ENCODE peak calls at places on chromosomes 2 and 18, in nine cellular contexts. X, S, R, M, V, W, U, C and F are unnamed samples.

GRCh38 chr2:189305291-189305943 is 125.9 kb upstream of the COL5A2 start:
- DNase-seq in W (no peak), S (no peak), M (no peak), X (peak), U (no peak), R (no peak), C (no peak), V (no peak), F (no peak)

GRCh38 chr2:73928995-73929394 is 2.3 kb downstream of the DGUOK start:
- DNase-seq in X (no peak), U (no peak), W (no peak), V (no peak), M (no peak), S (no peak), R (no peak), C (no peak), F (no peak)

GRCh38 chr2:9083287-9083686 is 79.8 kb upstream of the MBOAT2 start:
- DNase-seq in M (no peak), V (no peak), C (no peak), R (no peak), U (no peak), W (no peak), X (no peak), S (no peak), F (no peak)

GRCh38 chr2:24702800-24703199 is 90.4 kb downstream of the PTRHD1 start:
- DNase-seq in W (no peak), U (no peak), C (no peak), X (peak), R (no peak), S (no peak), M (no peak), V (no peak), F (no peak)

GRCh38 chr2:109356251-109357035 is 227.4 kb downstream of the SH3RF3 start:
- DNase-seq in X (no peak), C (peak), M (no peak), U (no peak), V (no peak), W (peak), R (no peak), S (no peak), F (no peak)

GRCh38 chr2:44789971-44790721 is 151.4 kb upstream of the SIX3 start:
- DNase-seq in V (no peak), X (no peak), U (no peak), R (no peak), C (no peak), W (no peak), S (no peak), M (no peak), F (no peak)

GRCh38 chr18:9647496-9648323 is 33.4 kb upstream of the PPP4R1 start:
- DNase-seq in S (no peak), V (no peak), C (no peak), M (no peak), W (no peak), R (no peak), X (peak), U (no peak), F (no peak)

GRCh38 chr2:188726561-188727247 is 247.5 kb upstream of the COL3A1 start:
- DNase-seq in V (no peak), R (no peak), S (no peak), U (no peak), W (no peak), X (peak), C (no peak), M (no peak), F (no peak)

GRCh38 chr2:226887940-226888339 is 52.1 kb downstream of the RHBDD1 start:
- DNase-seq in R (no peak), X (peak), C (no peak), W (no peak), M (no peak), U (no peak), V (no peak), S (no peak), F (no peak)

GRCh38 chr2:21268871-21269224 is 145.1 kb downstream of the TDRD15 start:
- DNase-seq in X (no peak), V (no peak), R (no peak), W (no peak), U (no peak), C (no peak), M (no peak), S (no peak), F (no peak)

GRCh38 chr2:53058526-53058925 is 709.1 kb upstream of the CHAC2 start:
- DNase-seq in U (no peak), C (no peak), X (peak), V (no peak), R (no peak), S (no peak), M (no peak), W (no peak), F (no peak)

GRCh38 chr2:22281033-22281432 is 1103.9 kb upstream of the KLHL29 start:
- DNase-seq in V (peak), U (no peak), X (peak), R (no peak), W (no peak), M (no peak), C (no peak), S (no peak), F (no peak)

GRCh38 chr18:51656249-51656648 is 458.8 kb upstream of the MEX3C start:
- DNase-seq in W (no peak), M (no peak), S (no peak), C (no peak), U (no peak), R (no peak), V (no peak), X (no peak), F (no peak)

GRCh38 chr2:158923180-158923594 is 45.3 kb upstream of the TANC1 start:
- DNase-seq in W (no peak), V (no peak), R (no peak), U (no peak), M (no peak), S (no peak), X (peak), C (no peak), F (no peak)

GRCh38 chr2:85189606-85190270 is 56.5 kb downstream of the TCF7L1 start:
- DNase-seq in S (no peak), C (no peak), M (no peak), V (no peak), X (no peak), U (no peak), R (no peak), W (no peak), F (no peak)

GRCh38 chr2:230691005-230691647 is 21.5 kb upstream of the CAB39 start:
- DNase-seq in C (no peak), V (no peak), U (no peak), X (peak), M (no peak), W (peak), R (no peak), S (no peak), F (no peak)

GRCh38 chr2:85066874-85067351 is 66.3 kb upstream of the TCF7L1 start:
- DNase-seq in X (peak), U (peak), M (peak), S (peak), R (peak), W (peak), V (peak), C (peak), F (peak)

GRCh38 chr2:241062342-241063092 is 39.6 kb downstream of the MTERF4 start:
- DNase-seq in W (peak), C (no peak), M (peak), V (no peak), R (no peak), U (no peak), X (no peak), S (no peak), F (peak)

GRCh38 chr2:217839073-217839749 is 163.6 kb downstream of the TNS1 start:
- DNase-seq in W (no peak), U (no peak), C (no peak), R (no peak), X (no peak), V (no peak), S (no peak), M (no peak), F (no peak)
- H3K27ac ChIP-seq in W (no peak), U (no peak), C (peak), R (peak), X (no peak), V (peak), S (peak), M (no peak), F (no peak)

GRCh38 chr2:168490015-168490874 is 34.2 kb downstream of the CERS6 start:
- DNase-seq in W (no peak), X (peak), U (peak), S (no peak), R (no peak), V (no peak), M (no peak), C (no peak), F (peak)
- H3K27ac ChIP-seq in W (no peak), X (peak), U (no peak), S (peak), R (no peak), V (peak), M (no peak), C (peak), F (no peak)

GRCh38 chr18:22377769-22378168 is 39.9 kb downstream of the CTAGE1 start:
- DNase-seq in W (no peak), X (no peak), S (no peak), C (no peak), U (no peak), M (no peak), R (no peak), V (no peak), F (no peak)
- H3K27ac ChIP-seq in W (no peak), X (no peak), S (no peak), C (no peak), U (no peak), M (no peak), R (no peak), V (no peak), F (no peak)

GRCh38 chr2:107361951-107362350 is 464.7 kb upstream of the RGPD4 start:
- DNase-seq in M (no peak), S (no peak), X (peak), C (no peak), U (no peak), R (no peak), V (no peak), W (no peak), F (no peak)
- H3K27ac ChIP-seq in M (no peak), S (no peak), X (no peak), C (no peak), U (no peak), R (no peak), V (no peak), W (no peak), F (no peak)

GRCh38 chr2:37625781-37626548 is 45.5 kb downstream of the CDC42EP3 start:
- DNase-seq in S (peak), W (no peak), X (peak), R (no peak), M (peak), U (peak), C (no peak), V (peak), F (peak)
- H3K27ac ChIP-seq in S (peak), W (no peak), X (peak), R (peak), M (no peak), U (peak), C (peak), V (peak), F (no peak)

GRCh38 chr2:36490749-36491148 is 107.2 kb downstream of the FEZ2 start:
- DNase-seq in W (no peak), V (no peak), S (no peak), R (no peak), M (no peak), X (no peak), C (no peak), U (no peak), F (no peak)
- H3K27ac ChIP-seq in W (peak), V (no peak), S (no peak), R (no peak), M (no peak), X (peak), C (peak), U (no peak), F (no peak)

GRCh38 chr2:19356545-19357382 is 1.7 kb downstream of the OSR1 start:
- DNase-seq in W (no peak), U (no peak), V (no peak), M (no peak), X (no peak), S (no peak), R (no peak), C (no peak), F (no peak)

GRCh38 chr2:19359021-19359357 is 566 bp upstream of the OSR1 start:
- DNase-seq in X (no peak), S (no peak), M (no peak), V (no peak), C (no peak), R (no peak), W (no peak), U (no peak), F (no peak)

GRCh38 chr2:19355931-19356544 is 2.4 kb downstream of the OSR1 start:
- DNase-seq in C (no peak), S (no peak), U (no peak), X (no peak), V (no peak), M (no peak), W (no peak), R (no peak), F (no peak)

GRCh38 chr2:19358242-19359020 is at the start of gene OSR1:
- DNase-seq in S (peak), V (peak), W (peak), M (peak), U (peak), R (peak), C (peak), X (peak), F (peak)

GRCh38 chr2:19357383-19358241 is 811 bp downstream of the OSR1 start:
- DNase-seq in C (peak), R (peak), X (peak), M (peak), W (no peak), V (no peak), S (peak), U (no peak), F (peak)
- H3K27ac ChIP-seq in C (peak), R (peak), X (peak), M (peak), W (no peak), V (peak), S (peak), U (no peak), F (no peak)

GRCh38 chr18:54388203-54389142 is 30.8 kb downstream of the C18orf54 start:
- DNase-seq in C (no peak), S (no peak), W (peak), M (no peak), R (no peak), V (no peak), X (peak), U (peak), F (peak)
- H3K27ac ChIP-seq in C (no peak), S (no peak), W (peak), M (no peak), R (no peak), V (no peak), X (peak), U (no peak), F (no peak)

DNA sequence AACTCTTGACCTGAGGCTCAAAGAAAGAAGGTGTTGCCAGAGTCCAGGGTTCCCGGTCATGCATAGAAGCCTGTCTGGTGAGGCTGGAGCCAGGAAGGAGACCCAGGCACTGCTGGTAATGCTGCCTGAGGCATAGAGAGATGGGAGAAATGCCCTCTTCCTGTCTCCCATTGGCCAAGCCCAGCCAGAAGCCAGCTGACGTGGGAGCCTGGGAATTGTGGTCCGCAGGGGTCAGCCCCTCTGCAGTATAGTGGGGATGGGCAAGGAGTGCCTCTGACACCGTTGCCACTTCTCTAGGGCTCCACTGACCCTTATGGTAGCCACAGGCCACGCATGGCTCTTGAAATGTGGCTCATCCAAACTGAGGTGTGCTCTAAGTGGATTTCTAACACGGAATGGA is 95.7 kb downstream of the CTIF start:
- DNase-seq in R (no peak), V (no peak), X (no peak), W (no peak), M (no peak), U (no peak), C (no peak), S (no peak), F (no peak)
- H3K27ac ChIP-seq in R (no peak), V (no peak), X (no peak), W (no peak), M (no peak), U (no peak), C (no peak), S (no peak), F (no peak)

GRCh38 chr18:57410749-57411148 is 24.4 kb upstream of the ONECUT2 start:
- DNase-seq in S (no peak), M (no peak), C (no peak), U (no peak), X (no peak), R (no peak), V (no peak), W (no peak), F (no peak)

GRCh38 chr18:57422313-57422872 is 12.8 kb upstream of the ONECUT2 start:
- DNase-seq in W (no peak), S (no peak), M (no peak), U (no peak), R (no peak), C (no peak), X (no peak), V (no peak), F (no peak)

GRCh38 chr18:57416542-57416941 is 18.6 kb upstream of the ONECUT2 start:
- DNase-seq in C (no peak), U (no peak), X (no peak), R (no peak), S (no peak), W (no peak), V (no peak), M (no peak), F (no peak)
- H3K27ac ChIP-seq in C (no peak), U (no peak), X (no peak), R (no peak), S (no peak), W (no peak), V (no peak), M (no peak), F (no peak)